ENCODE peak calls at places on chromosomes 1 and 21, in six cellular contexts. One of them, this sample, is unnamed.

GRCh38 chr1:28170036-28170596 is 6.4 kb downstream of the PTAFR start:
- DNase-seq in mesenchymal stem cell: no peak
- DNase-seq in mesendoderm: no peak
- DNase-seq in H1: no peak
- DNase-seq in neuronal stem cell: no peak
- DNase-seq in IMR-90: no peak
- DNase-seq in this sample: no peak

GRCh38 chr1:101268893-101269292 is 32.1 kb downstream of the S1PR1 start:
- DNase-seq in mesenchymal stem cell: no peak
- DNase-seq in mesendoderm: no peak
- DNase-seq in H1: no peak
- DNase-seq in neuronal stem cell: no peak
- DNase-seq in IMR-90: no peak
- DNase-seq in this sample: no peak

GRCh38 chr1:98546319-98546718 is 115.2 kb upstream of the SNX7 start:
- DNase-seq in mesenchymal stem cell: no peak
- DNase-seq in mesendoderm: no peak
- DNase-seq in H1: no peak
- DNase-seq in neuronal stem cell: no peak
- DNase-seq in IMR-90: peak; percentile 24
- DNase-seq in this sample: no peak

GRCh38 chr1:218600968-218601367 is 255.8 kb downstream of the TGFB2 start:
- DNase-seq in mesenchymal stem cell: no peak
- DNase-seq in mesendoderm: no peak
- DNase-seq in H1: no peak
- DNase-seq in neuronal stem cell: no peak
- DNase-seq in IMR-90: no peak
- DNase-seq in this sample: peak; percentile 22

GRCh38 chr1:92259350-92259749 is 39.4 kb downstream of the GLMN start:
- DNase-seq in mesenchymal stem cell: no peak
- DNase-seq in mesendoderm: no peak
- DNase-seq in H1: no peak
- DNase-seq in neuronal stem cell: no peak
- DNase-seq in IMR-90: peak; percentile 16
- DNase-seq in this sample: no peak

GRCh38 chr1:84862810-84863251 is 30.2 kb downstream of the LPAR3 start:
- DNase-seq in mesenchymal stem cell: no peak
- DNase-seq in mesendoderm: no peak
- DNase-seq in H1: no peak
- DNase-seq in neuronal stem cell: no peak
- DNase-seq in IMR-90: no peak
- DNase-seq in this sample: no peak

GRCh38 chr1:6075747-6076146 is 30.1 kb downstream of the KCNAB2 start:
- DNase-seq in mesenchymal stem cell: peak; percentile 1
- DNase-seq in mesendoderm: peak; percentile 21
- DNase-seq in H1: no peak
- DNase-seq in neuronal stem cell: no peak
- DNase-seq in IMR-90: no peak
- DNase-seq in this sample: no peak

GRCh38 chr1:3349161-3349967 is 105.1 kb upstream of the ARHGEF16 start:
- DNase-seq in mesenchymal stem cell: no peak
- DNase-seq in mesendoderm: peak; percentile 63
- DNase-seq in H1: no peak
- DNase-seq in neuronal stem cell: peak; percentile 31
- DNase-seq in IMR-90: no peak
- DNase-seq in this sample: no peak

GRCh38 chr1:145701306-145701862 is 5.8 kb downstream of the PDZK1 start:
- DNase-seq in mesenchymal stem cell: peak; percentile 29
- DNase-seq in mesendoderm: no peak
- DNase-seq in H1: no peak
- DNase-seq in neuronal stem cell: no peak
- DNase-seq in IMR-90: no peak
- DNase-seq in this sample: peak; percentile 24

GRCh38 chr1:154863702-154864174 is 6.3 kb downstream of the KCNN3 start:
- DNase-seq in mesenchymal stem cell: peak; percentile 96
- DNase-seq in mesendoderm: peak; percentile 79
- DNase-seq in H1: no peak
- DNase-seq in neuronal stem cell: no peak
- DNase-seq in IMR-90: peak; percentile 75
- DNase-seq in this sample: peak; percentile 53

GRCh38 chr1:8023995-8024313 is 2.2 kb downstream of the ERRFI1 start:
- DNase-seq in mesenchymal stem cell: peak; percentile 21
- DNase-seq in mesendoderm: peak; percentile 58
- DNase-seq in H1: no peak
- DNase-seq in neuronal stem cell: no peak
- DNase-seq in IMR-90: no peak
- DNase-seq in this sample: no peak
- H3K4me1 ChIP-seq in mesenchymal stem cell: peaks cover 18% of the 10 kb centered on the region
- H3K4me1 ChIP-seq in mesendoderm: peaks cover 10% of the 10 kb centered on the region
- H3K4me1 ChIP-seq in H1: peaks cover 29% of the 10 kb centered on the region
- H3K4me1 ChIP-seq in neuronal stem cell: peaks cover 22% of the 10 kb centered on the region
- H3K4me1 ChIP-seq in IMR-90: peaks cover 18% of the 10 kb centered on the region
- H3K4me1 ChIP-seq in this sample: peaks cover 19% of the 10 kb centered on the region

GRCh38 chr1:227317541-227318002 is 720 bp downstream of the CDC42BPA start:
- DNase-seq in mesenchymal stem cell: peak; percentile 84
- DNase-seq in mesendoderm: peak; percentile 92
- DNase-seq in H1: peak; percentile 17
- DNase-seq in neuronal stem cell: peak; percentile 52
- DNase-seq in IMR-90: peak; percentile 61
- DNase-seq in this sample: peak; percentile 62
- H2BK5ac ChIP-seq in mesenchymal stem cell: peak overlapping the region; percentile 76
- H2BK5ac ChIP-seq in mesendoderm: no peak overlapping the region
- H2BK5ac ChIP-seq in H1: peak overlapping the region; percentile 57
- H2BK5ac ChIP-seq in neuronal stem cell: peak overlapping the region; percentile 87
- H2BK5ac ChIP-seq in IMR-90: peak overlapping the region; percentile 79
- H2BK5ac ChIP-seq in this sample: peak overlapping the region; percentile 81

DNA sequence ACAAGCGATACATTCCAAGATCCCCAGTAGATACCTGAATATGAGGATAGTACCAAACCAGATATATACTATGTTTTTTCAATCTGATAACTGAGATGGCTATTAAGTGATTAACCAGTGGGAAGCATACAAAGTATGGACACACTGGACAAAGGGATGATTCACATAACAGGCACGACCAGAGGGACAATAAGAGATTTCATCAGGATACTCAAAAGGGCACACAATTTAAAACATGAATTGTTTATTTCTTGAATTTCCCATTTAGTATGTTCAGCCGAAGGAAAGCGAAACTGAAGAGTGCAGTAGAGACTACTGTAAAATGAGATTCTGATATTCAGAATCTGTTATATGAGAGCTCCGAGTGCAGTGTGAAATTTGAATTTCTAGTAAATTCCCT is 10.6 kb downstream of the ZZZ3 start:
- DNase-seq in mesenchymal stem cell: peak; percentile 37
- DNase-seq in mesendoderm: no peak
- DNase-seq in H1: no peak
- DNase-seq in neuronal stem cell: no peak
- DNase-seq in IMR-90: peak; percentile 53
- DNase-seq in this sample: peak; percentile 56
- H3K4me1 ChIP-seq in mesenchymal stem cell: peaks cover 6% of the 10 kb centered on the region
- H3K4me1 ChIP-seq in mesendoderm: no peaks in the 10 kb centered on the region
- H3K4me1 ChIP-seq in H1: peaks cover 4% of the 10 kb centered on the region
- H3K4me1 ChIP-seq in neuronal stem cell: no peaks in the 10 kb centered on the region
- H3K4me1 ChIP-seq in IMR-90: peaks cover 17% of the 10 kb centered on the region
- H3K4me1 ChIP-seq in this sample: peaks cover 2% of the 10 kb centered on the region

GRCh38 chr1:227318003-227318851 is at the start of gene CDC42BPA:
- DNase-seq in mesenchymal stem cell: peak; percentile 93
- DNase-seq in mesendoderm: peak; percentile 94
- DNase-seq in H1: peak; percentile 19
- DNase-seq in neuronal stem cell: peak; percentile 77
- DNase-seq in IMR-90: peak; percentile 87
- DNase-seq in this sample: peak; percentile 80
- H2BK5ac ChIP-seq in mesenchymal stem cell: peak within 1 kb of the TSS; percentile 76
- H2BK5ac ChIP-seq in mesendoderm: peak within 1 kb of the TSS; percentile 51
- H2BK5ac ChIP-seq in H1: peak within 1 kb of the TSS; percentile 57
- H2BK5ac ChIP-seq in neuronal stem cell: peak within 1 kb of the TSS; percentile 87
- H2BK5ac ChIP-seq in IMR-90: peak within 1 kb of the TSS; percentile 79
- H2BK5ac ChIP-seq in this sample: peak within 1 kb of the TSS; percentile 87

GRCh38 chr21:42670058-42670830 is 16.8 kb downstream of the PDE9A start:
- DNase-seq in mesenchymal stem cell: no peak
- DNase-seq in mesendoderm: no peak
- DNase-seq in H1: no peak
- DNase-seq in neuronal stem cell: no peak
- DNase-seq in IMR-90: no peak
- DNase-seq in this sample: no peak
- H3K4me1 ChIP-seq in mesenchymal stem cell: peaks cover 24% of the 10 kb centered on the region
- H3K4me1 ChIP-seq in mesendoderm: peaks cover 17% of the 10 kb centered on the region
- H3K4me1 ChIP-seq in H1: peaks cover 42% of the 10 kb centered on the region
- H3K4me1 ChIP-seq in neuronal stem cell: peaks cover 41% of the 10 kb centered on the region
- H3K4me1 ChIP-seq in IMR-90: peaks cover 2% of the 10 kb centered on the region
- H3K4me1 ChIP-seq in this sample: peaks cover 11% of the 10 kb centered on the region

GRCh38 chr1:54404939-54405880 is 984 bp downstream of the SSBP3 start:
- DNase-seq in mesenchymal stem cell: peak; percentile 31
- DNase-seq in mesendoderm: no peak
- DNase-seq in H1: no peak
- DNase-seq in neuronal stem cell: no peak
- DNase-seq in IMR-90: no peak
- DNase-seq in this sample: peak; percentile 29

GRCh38 chr1:54407201-54407956 is 1.2 kb upstream of the SSBP3 start:
- DNase-seq in mesenchymal stem cell: peak; percentile 96
- DNase-seq in mesendoderm: peak; percentile 98
- DNase-seq in H1: no peak
- DNase-seq in neuronal stem cell: peak; percentile 89
- DNase-seq in IMR-90: peak; percentile 93
- DNase-seq in this sample: peak; percentile 95

GRCh38 chr1:54405894-54406293 is 300 bp downstream of the SSBP3 start:
- DNase-seq in mesenchymal stem cell: no peak
- DNase-seq in mesendoderm: no peak
- DNase-seq in H1: no peak
- DNase-seq in neuronal stem cell: no peak
- DNase-seq in IMR-90: no peak
- DNase-seq in this sample: peak; percentile 45

GRCh38 chr1:54407957-54408700 is 1.9 kb upstream of the SSBP3 start:
- DNase-seq in mesenchymal stem cell: peak; percentile 91
- DNase-seq in mesendoderm: peak; percentile 88
- DNase-seq in H1: no peak
- DNase-seq in neuronal stem cell: no peak
- DNase-seq in IMR-90: peak; percentile 89
- DNase-seq in this sample: peak; percentile 75

DNA sequence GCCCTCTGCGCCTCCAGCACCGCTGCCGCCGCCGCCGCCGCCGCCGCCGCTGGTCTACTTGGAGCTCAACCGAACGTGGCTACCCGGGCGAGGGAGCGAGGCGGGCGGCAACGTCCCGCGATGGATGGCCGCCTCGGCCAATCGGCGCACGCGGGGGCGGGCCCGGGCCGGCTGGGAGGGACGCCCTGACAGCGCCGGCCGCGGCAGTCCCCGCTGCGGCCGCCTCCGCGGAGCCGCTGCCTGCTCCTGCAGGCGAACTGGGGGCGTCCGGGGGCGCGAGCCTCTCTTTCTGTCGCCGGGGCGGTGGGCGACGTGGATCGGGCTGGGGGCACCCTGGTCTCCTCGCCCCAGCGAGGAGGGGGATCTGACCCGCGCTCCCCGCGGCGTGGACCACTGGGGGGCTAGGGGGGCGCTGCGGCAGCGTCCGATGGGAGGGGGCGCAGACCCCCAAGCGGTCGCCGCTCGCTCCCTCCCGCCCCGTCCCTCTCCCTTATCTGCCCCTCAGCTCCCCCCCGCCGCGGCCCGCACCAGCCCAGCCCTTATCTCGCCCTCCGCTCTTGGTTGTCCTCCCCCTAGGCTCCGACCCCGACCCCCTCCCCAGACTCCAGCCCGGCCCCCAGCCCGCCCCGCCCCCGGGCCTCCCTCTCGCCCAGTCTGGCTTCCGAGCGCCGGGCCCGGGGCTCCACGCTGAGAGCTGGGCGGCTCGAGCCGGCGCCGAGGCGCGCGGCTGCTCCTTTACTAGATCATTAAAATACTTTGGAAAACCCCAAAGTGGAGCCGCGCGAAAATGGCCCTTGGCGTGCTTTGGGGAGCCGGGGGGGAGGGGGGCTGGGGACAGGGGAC is at the start of gene SSBP3:
- DNase-seq in mesenchymal stem cell: peak; percentile 93
- DNase-seq in mesendoderm: peak; percentile 97
- DNase-seq in H1: no peak
- DNase-seq in neuronal stem cell: peak; percentile 95
- DNase-seq in IMR-90: peak; percentile 88
- DNase-seq in this sample: peak; percentile 94
- H2BK5ac ChIP-seq in mesenchymal stem cell: peak within 1 kb of the TSS; percentile 62
- H2BK5ac ChIP-seq in mesendoderm: peak within 1 kb of the TSS; percentile 100
- H2BK5ac ChIP-seq in H1: peak within 1 kb of the TSS; percentile 97
- H2BK5ac ChIP-seq in neuronal stem cell: peak within 1 kb of the TSS; percentile 96
- H2BK5ac ChIP-seq in IMR-90: peak within 1 kb of the TSS; percentile 72
- H2BK5ac ChIP-seq in this sample: peak within 1 kb of the TSS; percentile 99

GRCh38 chr1:26946270-26946669 is 14.0 kb downstream of the KDF1 start:
- DNase-seq in mesenchymal stem cell: no peak
- DNase-seq in mesendoderm: no peak
- DNase-seq in H1: no peak
- DNase-seq in neuronal stem cell: no peak
- DNase-seq in IMR-90: no peak
- DNase-seq in this sample: no peak
- H3K4me1 ChIP-seq in mesenchymal stem cell: peaks cover 5% of the 10 kb centered on the region
- H3K4me1 ChIP-seq in mesendoderm: no peaks in the 10 kb centered on the region
- H3K4me1 ChIP-seq in H1: no peaks in the 10 kb centered on the region
- H3K4me1 ChIP-seq in neuronal stem cell: no peaks in the 10 kb centered on the region
- H3K4me1 ChIP-seq in IMR-90: no peaks in the 10 kb centered on the region
- H3K4me1 ChIP-seq in this sample: no peaks in the 10 kb centered on the region

GRCh38 chr1:192729500-192729899 is 79.3 kb upstream of the RGS2 start:
- DNase-seq in mesenchymal stem cell: no peak
- DNase-seq in mesendoderm: no peak
- DNase-seq in H1: no peak
- DNase-seq in neuronal stem cell: no peak
- DNase-seq in IMR-90: no peak
- DNase-seq in this sample: no peak

GRCh38 chr1:192735298-192735697 is 73.5 kb upstream of the RGS2 start:
- DNase-seq in mesenchymal stem cell: no peak
- DNase-seq in mesendoderm: no peak
- DNase-seq in H1: no peak
- DNase-seq in neuronal stem cell: no peak
- DNase-seq in IMR-90: no peak
- DNase-seq in this sample: no peak

GRCh38 chr1:192726820-192727504 is 81.9 kb upstream of the RGS2 start:
- DNase-seq in mesenchymal stem cell: no peak
- DNase-seq in mesendoderm: no peak
- DNase-seq in H1: no peak
- DNase-seq in neuronal stem cell: no peak
- DNase-seq in IMR-90: no peak
- DNase-seq in this sample: no peak

GRCh38 chr1:192732787-192733186 is 76.1 kb upstream of the RGS2 start:
- DNase-seq in mesenchymal stem cell: no peak
- DNase-seq in mesendoderm: peak; percentile 57
- DNase-seq in H1: no peak
- DNase-seq in neuronal stem cell: no peak
- DNase-seq in IMR-90: no peak
- DNase-seq in this sample: no peak

DNA sequence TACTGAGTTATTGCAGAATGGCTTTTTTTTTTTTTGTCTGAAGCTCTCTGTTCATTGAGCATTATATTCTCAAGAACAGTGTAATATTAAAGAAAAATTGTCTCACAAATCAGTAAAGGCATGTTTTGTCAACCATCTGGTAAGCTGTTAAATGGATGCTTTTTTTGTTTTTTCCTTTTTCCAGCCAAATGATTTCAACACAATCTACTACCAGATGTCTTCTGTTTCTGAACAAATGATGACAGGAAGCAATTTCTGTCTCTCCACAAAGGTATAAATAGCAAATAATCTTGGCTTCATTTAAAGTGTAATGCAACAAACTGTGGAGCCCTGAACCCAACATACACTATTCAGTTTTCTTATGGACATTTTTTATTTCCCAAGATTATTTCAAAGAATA is 78.6 kb upstream of the RGS2 start:
- DNase-seq in mesenchymal stem cell: peak; percentile 11
- DNase-seq in mesendoderm: no peak
- DNase-seq in H1: no peak
- DNase-seq in neuronal stem cell: no peak
- DNase-seq in IMR-90: peak; percentile 17
- DNase-seq in this sample: no peak
- H2BK5ac ChIP-seq in mesenchymal stem cell: no peak overlapping the region
- H2BK5ac ChIP-seq in mesendoderm: no peak overlapping the region
- H2BK5ac ChIP-seq in H1: no peak overlapping the region
- H2BK5ac ChIP-seq in neuronal stem cell: no peak overlapping the region
- H2BK5ac ChIP-seq in IMR-90: no peak overlapping the region
- H2BK5ac ChIP-seq in this sample: no peak overlapping the region